ENCODE peak calls at places on chromosomes 11 and 22, in six cellular contexts. G is kidney tubule cell; D is stromal cell of bone marrow; Z is CD4-positive, alpha-beta T cell; H is GM04504; Q is SK-N-DZ. M is an unnamed sample.

GRCh38 chr11:134584001-134584561 is 172.0 kb upstream of the B3GAT1 start:
- DNase-seq in G (no peak), D (no peak), Z (no peak), H (no peak), Q (no peak), M (no peak)

GRCh38 chr11:64089027-64089360 is 53.3 kb downstream of the FLRT1 start:
- DNase-seq in G (no peak), D (no peak), Z (no peak), H (no peak), Q (no peak), M (no peak)

GRCh38 chr11:27013741-27014415 is 20.0 kb downstream of the FIBIN start:
- DNase-seq in G (peak), D (no peak), Z (no peak), H (no peak), Q (no peak), M (no peak)

GRCh38 chr11:19241260-19242183 is 777 bp upstream of the E2F8 start:
- DNase-seq in G (peak), D (no peak), Z (no peak), H (no peak), Q (peak), M (no peak)

GRCh38 chr22:36162127-36163034 is 1.8 kb upstream of the APOL3 start:
- DNase-seq in G (no peak), D (no peak), Z (no peak), H (no peak), Q (no peak), M (no peak)

GRCh38 chr11:117037279-117037951 is 60.8 kb downstream of the SIK3 start:
- DNase-seq in G (no peak), D (no peak), Z (no peak), H (no peak), Q (no peak), M (no peak)

GRCh38 chr11:12818333-12819015 is 144.3 kb downstream of the TEAD1 start:
- DNase-seq in G (no peak), D (peak), Z (no peak), H (no peak), Q (no peak), M (no peak)

GRCh38 chr22:50444663-50445062 is 30.2 kb downstream of the SBF1 start:
- DNase-seq in G (peak), D (peak), Z (no peak), H (peak), Q (no peak), M (no peak)

GRCh38 chr11:87236368-87236767 is 198.6 kb downstream of the TMEM135 start:
- DNase-seq in G (no peak), D (no peak), Z (no peak), H (no peak), Q (no peak), M (no peak)

GRCh38 chr11:68665471-68665870 is 18.9 kb upstream of the GAL start:
- DNase-seq in G (no peak), D (no peak), Z (no peak), H (no peak), Q (no peak), M (no peak)

GRCh38 chr22:20777420-20778177 is 3.7 kb downstream of the SERPIND1 start:
- DNase-seq in G (peak), D (peak), Z (no peak), H (peak), Q (no peak), M (peak)

GRCh38 chr11:74819400-74819799 is 70.8 kb downstream of the RNF169 start:
- DNase-seq in G (no peak), D (no peak), Z (no peak), H (no peak), Q (no peak), M (no peak)

GRCh38 chr11:103987631-103988594 is 48.5 kb upstream of the DDI1 start:
- DNase-seq in G (no peak), D (no peak), Z (no peak), H (no peak), Q (no peak), M (no peak)

GRCh38 chr11:75449776-75450175 is 16.8 kb upstream of the KLHL35 start:
- DNase-seq in G (no peak), D (no peak), Z (no peak), H (no peak), Q (no peak), M (no peak)

GRCh38 chr11:20068691-20069090 is 91.6 kb downstream of the DBX1 start:
- DNase-seq in G (no peak), D (no peak), Z (no peak), H (no peak), Q (no peak), M (no peak)

GRCh38 chr11:120316880-120317688 is 8.0 kb upstream of the TLCD5 start:
- DNase-seq in G (no peak), D (no peak), Z (no peak), H (no peak), Q (no peak), M (no peak)

GRCh38 chr11:3177931-3178330 is 12.8 kb upstream of the OSBPL5 start:
- DNase-seq in G (no peak), D (peak), Z (no peak), H (no peak), Q (no peak), M (no peak)

GRCh38 chr11:18563090-18563730 is 25.3 kb downstream of the UEVLD start:
- DNase-seq in G (peak), D (no peak), Z (no peak), H (no peak), Q (no peak), M (no peak)

GRCh38 chr11:2774173-2775082 is 74.6 kb upstream of the KCNQ1OT1 start:
- DNase-seq in G (no peak), D (no peak), Z (no peak), H (no peak), Q (no peak), M (no peak)

GRCh38 chr11:75334402-75334891 is 17.0 kb downstream of the ARRB1 start:
- DNase-seq in G (no peak), D (no peak), Z (no peak), H (no peak), Q (no peak), M (no peak)

GRCh38 chr11:116980136-116980793 is 118.0 kb downstream of the SIK3 start:
- DNase-seq in G (peak), D (no peak), Z (no peak), H (no peak), Q (no peak), M (no peak)

GRCh38 chr22:29313126-29314071 is 2.1 kb downstream of the RASL10A start:
- DNase-seq in G (peak), D (no peak), Z (no peak), H (no peak), Q (no peak), M (no peak)

GRCh38 chr11:105989124-105989523 is 32.9 kb downstream of the MSANTD4 start:
- DNase-seq in G (no peak), D (no peak), Z (no peak), H (no peak), Q (no peak), M (no peak)

GRCh38 chr11:49995559-49995958 is 13.2 kb upstream of the OR4C12 start:
- DNase-seq in G (peak), D (peak), Z (no peak), H (peak), Q (peak), M (no peak)

GRCh38 chr22:45531944-45532631 is 29.4 kb downstream of the FBLN1 start:
- DNase-seq in G (no peak), D (no peak), Z (no peak), H (no peak), Q (no peak), M (no peak)

GRCh38 chr11:97557399-97557798 is 1167.6 kb downstream of the JRKL start:
- DNase-seq in G (no peak), D (no peak), Z (no peak), H (no peak), Q (no peak), M (no peak)

GRCh38 chr11:108985611-108986279 is 320.9 kb downstream of the DDX10 start:
- DNase-seq in G (peak), D (peak), Z (no peak), H (no peak), Q (no peak), M (no peak)

GRCh38 chr11:130390071-130390758 is 38.2 kb downstream of the ADAMTS8 start:
- DNase-seq in G (peak), D (peak), Z (no peak), H (peak), Q (peak), M (no peak)

GRCh38 chr22:40463017-40463631 is 92.7 kb downstream of the SGSM3 start:
- DNase-seq in G (no peak), D (no peak), Z (peak), H (no peak), Q (no peak), M (peak)

GRCh38 chr11:95108159-95108611 is 18.5 kb downstream of the ENDOD1 start:
- DNase-seq in G (peak), D (no peak), Z (no peak), H (no peak), Q (no peak), M (no peak)

M was measured in T-helper 2 cell.